ENCODE peak calls at places on chromosome 1, in ten cellular contexts. W is activated CD8-positive, alpha-beta memory T cell treated with anti-CD3 and anti-CD28 coated beads, Interleukin-2, amount 10 ng/mL, durations not matched to agents 7 days and 5 days; B is small intestine; V is psoas muscle; A is iPS-NIHi11; L is GM12891; Y is bronchial epithelial cell; H is HCEC 1CT; S is stimulated activated CD4-positive, alpha-beta T cell treated with anti-CD3 and anti-CD28 coated beads, Interleukin-4, amount 100 ng/mL, for 48 hours; Q is NCI-H2171. K is an unnamed sample.

GRCh38 chr1:39204441-39205081 is at the start of gene MACF1:
- DNase-seq in Y (peak), S (no peak), H (peak), Q (no peak), B (no peak), A (peak), W (peak), V (peak), L (no peak), K (no peak)

GRCh38 chr1:234437423-234438171 is 41.4 kb downstream of the TARBP1 start:
- DNase-seq in A (no peak), S (no peak), V (no peak), Q (no peak), Y (no peak), B (peak), L (no peak), H (no peak), W (no peak), K (no peak)

GRCh38 chr1:13965770-13966398 is 265.9 kb downstream of the PRDM2 start:
- DNase-seq in A (peak), B (peak), S (no peak), H (no peak), L (no peak), V (peak), W (no peak), Y (peak), Q (peak), K (peak)

GRCh38 chr1:9271861-9272595 is 20.7 kb upstream of the SPSB1 start:
- DNase-seq in Q (no peak), S (no peak), H (no peak), L (no peak), B (no peak), Y (no peak), V (peak), W (no peak), A (no peak), K (no peak)

GRCh38 chr1:41241748-41242644 is at the start of gene SCMH1:
- DNase-seq in Y (no peak), H (peak), W (peak), L (peak), V (peak), S (peak), Q (peak), B (peak), A (peak), K (peak)

GRCh38 chr1:174682419-174683008 is 234.8 kb downstream of the GPR52 start:
- DNase-seq in W (no peak), Q (no peak), A (no peak), Y (no peak), B (no peak), S (no peak), L (no peak), H (peak), V (no peak), K (no peak)

GRCh38 chr1:67793562-67793961 is 39.7 kb downstream of the GNG12 start:
- DNase-seq in S (no peak), Y (peak), A (no peak), W (no peak), H (peak), L (no peak), B (no peak), V (no peak), Q (no peak), K (no peak)

GRCh38 chr1:115624859-115625258 is 16.9 kb upstream of the VANGL1 start:
- DNase-seq in B (no peak), Y (no peak), A (no peak), V (no peak), Q (no peak), W (no peak), S (no peak), H (no peak), L (no peak), K (no peak)

GRCh38 chr1:114152211-114153050 is 1.2 kb downstream of the SYT6 start:
- DNase-seq in W (no peak), Y (no peak), A (peak), Q (no peak), L (peak), V (peak), B (peak), H (no peak), S (no peak), K (peak)

GRCh38 chr1:246632584-246633168 is 66.4 kb downstream of the CNST start:
- DNase-seq in A (no peak), Q (no peak), S (no peak), W (no peak), B (no peak), H (peak), L (no peak), Y (peak), V (no peak), K (no peak)

GRCh38 chr1:19452221-19452663 is 33.1 kb downstream of the CAPZB start:
- DNase-seq in H (peak), B (no peak), W (no peak), V (peak), Q (no peak), S (no peak), A (no peak), L (no peak), Y (no peak), K (no peak)

GRCh38 chr1:106080608-106081325 is 975.7 kb upstream of the PRMT6 start:
- DNase-seq in V (peak), H (no peak), Y (no peak), L (no peak), W (no peak), S (no peak), B (no peak), Q (no peak), A (peak), K (no peak)

GRCh38 chr1:209627349-209628196 is 24.7 kb downstream of the LAMB3 start:
- DNase-seq in A (peak), H (peak), W (peak), Y (peak), S (peak), L (peak), V (peak), B (peak), Q (peak), K (peak)

GRCh38 chr1:230328342-230329015 is 97.7 kb downstream of the PGBD5 start:
- DNase-seq in A (no peak), L (no peak), V (no peak), Q (no peak), Y (peak), H (no peak), S (no peak), W (no peak), B (no peak), K (no peak)

GRCh38 chr1:26159113-26160039 is 497 bp downstream of the FAM110D start:
- DNase-seq in S (no peak), Y (no peak), W (no peak), V (no peak), L (no peak), H (no peak), B (no peak), A (no peak), Q (no peak), K (no peak)

GRCh38 chr1:39110325-39110851 is 84.2 kb downstream of the NDUFS5 start:
- DNase-seq in W (no peak), L (no peak), Q (no peak), H (peak), A (no peak), S (no peak), V (no peak), Y (peak), B (no peak), K (no peak)

GRCh38 chr1:93029317-93029716 is 49.8 kb upstream of the MTF2 start:
- DNase-seq in Y (no peak), A (no peak), L (no peak), S (no peak), B (no peak), H (no peak), W (peak), V (no peak), Q (peak), K (no peak)

GRCh38 chr1:232806071-232806510 is 875 bp downstream of the MAP10 start:
- DNase-seq in L (no peak), Y (no peak), B (no peak), H (no peak), S (no peak), Q (no peak), A (no peak), W (no peak), V (no peak), K (no peak)

GRCh38 chr1:198575715-198576641 is 35.5 kb upstream of the ATP6V1G3 start:
- DNase-seq in A (no peak), Y (peak), L (no peak), V (no peak), B (no peak), W (no peak), Q (no peak), S (no peak), H (no peak), K (no peak)

K was measured in HuH-7.5.